ENCODE peak calls at places on chromosome 15, in five cellular contexts. One of them, this sample, is unnamed.

GRCh38 chr15:75732809-75733451 is 20.3 kb upstream of the CSPG4 start:
- DNase-seq in pancreas: peak; percentile 81
- DNase-seq in A549: peak; percentile 82
- DNase-seq in aorta: peak; percentile 87
- DNase-seq in stomach: peak; percentile 73
- DNase-seq in this sample: peak; percentile 34

GRCh38 chr15:49751191-49751590 is 130.3 kb downstream of the DTWD1 start:
- DNase-seq in pancreas: no peak
- DNase-seq in A549: no peak
- DNase-seq in aorta: no peak
- DNase-seq in stomach: no peak
- DNase-seq in this sample: no peak

GRCh38 chr15:39756806-39757522 is 25.7 kb downstream of the FSIP1 start:
- DNase-seq in pancreas: no peak
- DNase-seq in A549: peak; percentile 65
- DNase-seq in aorta: no peak
- DNase-seq in stomach: no peak
- DNase-seq in this sample: no peak

GRCh38 chr15:39419651-39420050 is 161.2 kb upstream of the THBS1 start:
- DNase-seq in pancreas: no peak
- DNase-seq in A549: no peak
- DNase-seq in aorta: no peak
- DNase-seq in stomach: no peak
- DNase-seq in this sample: no peak

GRCh38 chr15:91530951-91531582 is 322.4 kb upstream of the SLCO3A1 start:
- DNase-seq in pancreas: no peak
- DNase-seq in A549: no peak
- DNase-seq in aorta: no peak
- DNase-seq in stomach: no peak
- DNase-seq in this sample: no peak

GRCh38 chr15:92023971-92024370 is 170.5 kb downstream of the SLCO3A1 start:
- DNase-seq in pancreas: no peak
- DNase-seq in A549: no peak
- DNase-seq in aorta: no peak
- DNase-seq in stomach: no peak
- DNase-seq in this sample: no peak

GRCh38 chr15:85752591-85752990 is 42.1 kb downstream of the KLHL25 start:
- DNase-seq in pancreas: peak; percentile 92
- DNase-seq in A549: no peak
- DNase-seq in aorta: peak; percentile 67
- DNase-seq in stomach: peak; percentile 85
- DNase-seq in this sample: no peak

GRCh38 chr15:96049323-96049722 is 281.2 kb upstream of the NR2F2 start:
- DNase-seq in pancreas: no peak
- DNase-seq in A549: no peak
- DNase-seq in aorta: no peak
- DNase-seq in stomach: peak; percentile 67
- DNase-seq in this sample: no peak

GRCh38 chr15:80588801-80589200 is 106.3 kb upstream of the ABHD17C start:
- DNase-seq in pancreas: no peak
- DNase-seq in A549: peak; percentile 90
- DNase-seq in aorta: no peak
- DNase-seq in stomach: peak; percentile 35
- DNase-seq in this sample: no peak

GRCh38 chr15:40238927-40239591 is at the start of gene PAK6:
- DNase-seq in pancreas: peak; percentile 86
- DNase-seq in A549: peak; percentile 30
- DNase-seq in aorta: no peak
- DNase-seq in stomach: peak; percentile 84
- DNase-seq in this sample: no peak

GRCh38 chr15:88131937-88132336 is 124.6 kb downstream of the NTRK3 start:
- DNase-seq in pancreas: no peak
- DNase-seq in A549: no peak
- DNase-seq in aorta: no peak
- DNase-seq in stomach: no peak
- DNase-seq in this sample: no peak

GRCh38 chr15:45871121-45871855 is 236.5 kb downstream of the SQOR start:
- DNase-seq in pancreas: no peak
- DNase-seq in A549: no peak
- DNase-seq in aorta: no peak
- DNase-seq in stomach: no peak
- DNase-seq in this sample: no peak

GRCh38 chr15:40048155-40048792 is 9.3 kb upstream of the SRP14 start:
- DNase-seq in pancreas: no peak
- DNase-seq in A549: no peak
- DNase-seq in aorta: no peak
- DNase-seq in stomach: peak; percentile 39
- DNase-seq in this sample: no peak

GRCh38 chr15:78149805-78150751 is 916 bp downstream of the IDH3A start:
- DNase-seq in pancreas: no peak
- DNase-seq in A549: peak; percentile 21
- DNase-seq in aorta: no peak
- DNase-seq in stomach: no peak
- DNase-seq in this sample: no peak

GRCh38 chr15:93341164-93341563 is 252.2 kb upstream of the RGMA start:
- DNase-seq in pancreas: no peak
- DNase-seq in A549: no peak
- DNase-seq in aorta: no peak
- DNase-seq in stomach: no peak
- DNase-seq in this sample: no peak

GRCh38 chr15:38696120-38696727 is 131.6 kb upstream of the RASGRP1 start:
- DNase-seq in pancreas: no peak
- DNase-seq in A549: no peak
- DNase-seq in aorta: no peak
- DNase-seq in stomach: peak; percentile 31
- DNase-seq in this sample: no peak

GRCh38 chr15:59313703-59314332 is 58.9 kb downstream of the MYO1E start:
- DNase-seq in pancreas: peak; percentile 85
- DNase-seq in A549: peak; percentile 77
- DNase-seq in aorta: peak; percentile 96
- DNase-seq in stomach: peak; percentile 94
- DNase-seq in this sample: no peak

GRCh38 chr15:45630958-45631691 is 3.7 kb upstream of the SQOR start:
- DNase-seq in pancreas: no peak
- DNase-seq in A549: peak; percentile 48
- DNase-seq in aorta: no peak
- DNase-seq in stomach: no peak
- DNase-seq in this sample: no peak

GRCh38 chr15:92899910-92900711 is at the start of gene CHD2:
- DNase-seq in pancreas: peak; percentile 84
- DNase-seq in A549: peak; percentile 96
- DNase-seq in aorta: no peak
- DNase-seq in stomach: peak; percentile 86
- DNase-seq in this sample: no peak

GRCh38 chr15:27816790-27817189 is 282.3 kb downstream of the OCA2 start:
- DNase-seq in pancreas: no peak
- DNase-seq in A549: no peak
- DNase-seq in aorta: no peak
- DNase-seq in stomach: no peak
- DNase-seq in this sample: no peak

GRCh38 chr15:65824941-65825544 is 33.0 kb upstream of the DENND4A start:
- DNase-seq in pancreas: no peak
- DNase-seq in A549: no peak
- DNase-seq in aorta: no peak
- DNase-seq in stomach: no peak
- DNase-seq in this sample: no peak

GRCh38 chr15:70430029-70430428 is 332.3 kb upstream of the TLE3 start:
- DNase-seq in pancreas: no peak
- DNase-seq in A549: peak; percentile 87
- DNase-seq in aorta: no peak
- DNase-seq in stomach: no peak
- DNase-seq in this sample: no peak

GRCh38 chr15:81752974-81753373 is 292.8 kb downstream of the MEX3B start:
- DNase-seq in pancreas: no peak
- DNase-seq in A549: no peak
- DNase-seq in aorta: no peak
- DNase-seq in stomach: no peak
- DNase-seq in this sample: no peak

GRCh38 chr15:93771429-93772020 is 459.8 kb upstream of the MCTP2 start:
- DNase-seq in pancreas: no peak
- DNase-seq in A549: no peak
- DNase-seq in aorta: no peak
- DNase-seq in stomach: no peak
- DNase-seq in this sample: no peak

GRCh38 chr15:85745525-85745924 is 49.2 kb downstream of the KLHL25 start:
- DNase-seq in pancreas: peak; percentile 32
- DNase-seq in A549: no peak
- DNase-seq in aorta: peak; percentile 67
- DNase-seq in stomach: no peak
- DNase-seq in this sample: no peak

GRCh38 chr15:100715571-100716455 is 113.4 kb downstream of the ASB7 start:
- DNase-seq in pancreas: no peak
- DNase-seq in A549: peak; percentile 44
- DNase-seq in aorta: peak; percentile 63
- DNase-seq in stomach: no peak
- DNase-seq in this sample: no peak

GRCh38 chr15:85580914-85581313 is 200.5 kb downstream of the AKAP13 start:
- DNase-seq in pancreas: peak; percentile 68
- DNase-seq in A549: peak; percentile 64
- DNase-seq in aorta: no peak
- DNase-seq in stomach: peak; percentile 83
- DNase-seq in this sample: no peak

GRCh38 chr15:84684092-84684491 is 26.1 kb upstream of the NMB start:
- DNase-seq in pancreas: no peak
- DNase-seq in A549: peak; percentile 23
- DNase-seq in aorta: no peak
- DNase-seq in stomach: no peak
- DNase-seq in this sample: no peak

GRCh38 chr15:48559270-48559669 is 86.2 kb downstream of the FBN1 start:
- DNase-seq in pancreas: no peak
- DNase-seq in A549: no peak
- DNase-seq in aorta: no peak
- DNase-seq in stomach: no peak
- DNase-seq in this sample: no peak

GRCh38 chr15:98798375-98798893 is 150.1 kb downstream of the IGF1R start:
- DNase-seq in pancreas: no peak
- DNase-seq in A549: no peak
- DNase-seq in aorta: no peak
- DNase-seq in stomach: no peak
- DNase-seq in this sample: no peak
- H3K27ac ChIP-seq in pancreas: peak overlapping the region; percentile 69
- H3K27ac ChIP-seq in A549: peak overlapping the region; percentile 87
- H3K27ac ChIP-seq in aorta: no peak overlapping the region
- H3K27ac ChIP-seq in stomach: peak overlapping the region; percentile 90
- H3K27ac ChIP-seq in this sample: no peak overlapping the region

GRCh38 chr15:67907175-67907723 is 67.4 kb upstream of the RNU6-1 start:
- DNase-seq in pancreas: no peak
- DNase-seq in A549: no peak
- DNase-seq in aorta: no peak
- DNase-seq in stomach: no peak
- DNase-seq in this sample: no peak
- H3K27ac ChIP-seq in pancreas: no peak overlapping the region
- H3K27ac ChIP-seq in A549: no peak overlapping the region
- H3K27ac ChIP-seq in aorta: no peak overlapping the region
- H3K27ac ChIP-seq in stomach: no peak overlapping the region
- H3K27ac ChIP-seq in this sample: no peak overlapping the region

DNA sequence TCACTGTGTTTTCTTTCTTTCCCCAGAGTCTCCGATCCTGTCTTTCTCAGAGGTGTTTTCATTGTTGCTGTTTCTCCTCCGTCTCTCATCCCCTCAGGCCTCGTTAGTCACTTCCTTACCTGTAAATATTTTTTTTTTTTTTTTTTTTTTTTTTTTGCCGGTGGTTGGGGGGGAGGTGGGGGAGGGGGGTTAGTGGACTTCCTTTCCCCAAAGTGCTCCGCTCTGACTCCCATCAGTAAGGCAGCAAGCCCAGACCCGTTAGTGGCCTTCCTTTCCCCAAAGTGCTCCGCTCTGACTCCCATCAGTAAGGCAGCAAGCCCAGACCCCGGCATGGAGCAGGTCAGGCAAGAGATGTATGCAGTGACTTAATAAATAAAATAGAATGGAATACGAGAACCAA is 97.1 kb upstream of the TNFAIP8L3 start:
- DNase-seq in pancreas: no peak
- DNase-seq in A549: no peak
- DNase-seq in aorta: no peak
- DNase-seq in stomach: no peak
- DNase-seq in this sample: no peak
- H3K27ac ChIP-seq in pancreas: no peak overlapping the region
- H3K27ac ChIP-seq in A549: no peak overlapping the region
- H3K27ac ChIP-seq in aorta: no peak overlapping the region
- H3K27ac ChIP-seq in stomach: no peak overlapping the region
- H3K27ac ChIP-seq in this sample: peak overlapping the region; percentile 6

DNA sequence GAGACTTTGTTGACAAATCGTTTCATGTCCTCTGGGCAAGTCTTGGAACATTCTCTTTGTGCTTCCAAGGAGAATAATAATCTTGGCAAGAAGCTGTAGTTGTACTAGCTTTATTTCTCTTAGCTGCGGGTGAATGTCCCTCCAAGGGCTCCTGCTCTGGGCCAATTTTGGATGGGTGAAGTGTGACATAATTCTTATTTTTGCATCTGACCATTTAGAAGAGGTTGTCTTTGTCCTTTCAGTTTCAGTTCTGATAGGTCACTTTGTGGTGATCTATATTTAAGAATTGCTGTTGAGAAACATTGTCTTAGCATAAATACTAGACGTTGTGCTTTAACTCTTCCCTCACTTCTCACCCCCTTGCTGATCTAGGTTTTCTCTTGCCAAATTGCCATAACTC is 164.8 kb upstream of the RORA start:
- DNase-seq in pancreas: no peak
- DNase-seq in A549: no peak
- DNase-seq in aorta: no peak
- DNase-seq in stomach: no peak
- DNase-seq in this sample: no peak
- H3K27ac ChIP-seq in pancreas: no peak overlapping the region
- H3K27ac ChIP-seq in A549: no peak overlapping the region
- H3K27ac ChIP-seq in aorta: peak overlapping the region; percentile 28
- H3K27ac ChIP-seq in stomach: no peak overlapping the region
- H3K27ac ChIP-seq in this sample: no peak overlapping the region

DNA sequence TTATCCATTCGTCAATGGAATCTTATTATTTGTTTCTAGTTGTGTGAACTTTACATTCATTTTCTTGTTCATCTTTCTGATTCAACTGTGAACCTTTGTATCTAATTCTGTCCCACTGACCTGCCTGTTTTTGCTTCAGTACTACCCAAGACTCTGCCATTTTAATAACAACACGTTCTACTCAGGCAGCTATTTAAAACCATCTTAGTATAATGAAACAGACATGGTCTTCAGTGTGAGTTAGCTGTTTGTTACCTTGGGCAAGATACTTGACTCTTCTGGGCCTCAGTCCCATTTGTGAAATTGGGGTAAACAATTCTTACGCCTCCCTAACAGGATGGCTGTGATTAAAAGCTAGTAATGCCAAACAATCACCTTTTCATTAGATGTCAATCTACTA is 1.6 kb downstream of the BTBD1 start:
- DNase-seq in pancreas: no peak
- DNase-seq in A549: no peak
- DNase-seq in aorta: no peak
- DNase-seq in stomach: no peak
- DNase-seq in this sample: no peak
- H3K27ac ChIP-seq in pancreas: no peak overlapping the region
- H3K27ac ChIP-seq in A549: peak overlapping the region; percentile 98
- H3K27ac ChIP-seq in aorta: no peak overlapping the region
- H3K27ac ChIP-seq in stomach: no peak overlapping the region
- H3K27ac ChIP-seq in this sample: no peak overlapping the region

This sample was measured in substantia nigra.